ENCODE peak calls at places on chromosomes 3 and 15, in seven cellular contexts. Q, P, X, B, Y, E and Z are unnamed samples.

GRCh38 chr3:52456169-52456799 is 880 bp downstream of the NISCH start:
- DNase-seq in Q (no peak), E (no peak), Y (peak; percentile 17), P (no peak), B (no peak), X (no peak), Z (peak; percentile 45)

GRCh38 chr3:152657002-152657400 is 177.9 kb upstream of the P2RY1 start:
- DNase-seq in Q (no peak), B (no peak), Y (no peak), E (no peak), X (no peak), P (no peak), Z (no peak)

GRCh38 chr15:91909574-91909973 is 56.1 kb downstream of the SLCO3A1 start:
- DNase-seq in X (no peak), B (no peak), Q (no peak), P (no peak), Y (no peak), E (no peak), Z (peak; percentile 72)

GRCh38 chr15:59825926-59826325 is 136.8 kb upstream of the BNIP2 start:
- DNase-seq in Y (no peak), X (no peak), E (no peak), P (no peak), Q (no peak), B (no peak), Z (no peak)

GRCh38 chr3:9398715-9399708 is 1.6 kb downstream of the SETD5 start:
- DNase-seq in Q (no peak), Y (peak; percentile 55), B (peak; percentile 25), X (no peak), P (no peak), E (no peak), Z (peak; percentile 31)

GRCh38 chr15:68408971-68409370 is 23.0 kb downstream of the ITGA11 start:
- DNase-seq in Y (no peak), P (no peak), Q (no peak), B (no peak), X (no peak), E (no peak), Z (no peak)

GRCh38 chr15:66609876-66610275 is 44.1 kb upstream of the LCTL start:
- DNase-seq in X (no peak), P (no peak), Q (no peak), Y (no peak), E (no peak), B (no peak), Z (no peak)

GRCh38 chr3:52056521-52056967 is at the start of gene DUSP7:
- DNase-seq in B (peak; percentile 67), P (peak; percentile 79), Y (peak; percentile 71), X (peak; percentile 63), E (peak; percentile 60), Q (peak; percentile 77), Z (peak; percentile 58)

GRCh38 chr3:133933097-133934024 is 37.7 kb upstream of the RAB6B start:
- DNase-seq in E (no peak), Y (no peak), X (no peak), P (no peak), Q (no peak), B (no peak), Z (peak; percentile 15)

GRCh38 chr3:188926741-188927650 is 244.8 kb upstream of the TPRG1 start:
- DNase-seq in Y (no peak), Q (no peak), X (no peak), B (no peak), P (no peak), E (no peak), Z (no peak)

GRCh38 chr3:141279074-141279945 is 47.7 kb downstream of the PXYLP1 start:
- DNase-seq in B (no peak), Q (no peak), Y (peak; percentile 51), X (no peak), E (no peak), P (no peak), Z (no peak)

GRCh38 chr3:155270485-155271342 is 22.8 kb downstream of the STRIT1 start:
- DNase-seq in Q (no peak), B (no peak), X (no peak), Y (no peak), E (no peak), P (no peak), Z (peak; percentile 29)